ENCODE peak calls at places on chromosomes 13 and 19, in four cellular contexts. C is neuronal stem cell, B is mesendoderm, G is IMR-90. W is an unnamed sample.

GRCh38 chr13:46638262-46638661 is 85.3 kb downstream of the LRCH1 start:
- DNase-seq in C (no peak), B (no peak), G (no peak), W (no peak)

GRCh38 chr19:47419037-47419783 is at the start of gene MEIS3:
- DNase-seq in C (no peak), B (peak; percentile 83), G (no peak), W (no peak)

GRCh38 chr19:2248136-2249009 is 750 bp upstream of the AMH start:
- DNase-seq in C (no peak), B (no peak), G (no peak), W (no peak)

GRCh38 chr13:32530841-32531253 is 7.7 kb downstream of the N4BP2L2 start:
- DNase-seq in C (no peak), B (peak; percentile 2), G (peak; percentile 83), W (no peak)

GRCh38 chr19:15265849-15266248 is 33.6 kb upstream of the EPHX3 start:
- DNase-seq in C (no peak), B (no peak), G (peak; percentile 98), W (no peak)

GRCh38 chr13:23899555-23899954 is 2.3 kb upstream of the C1QTNF9B start:
- DNase-seq in C (no peak), B (no peak), G (peak; percentile 74), W (no peak)

GRCh38 chr13:30730526-30730925 is 4.8 kb upstream of the ALOX5AP start:
- DNase-seq in C (peak; percentile 12), B (peak; percentile 63), G (no peak), W (peak; percentile 35)

GRCh38 chr13:47215741-47216140 is 318.9 kb upstream of the HTR2A start:
- DNase-seq in C (no peak), B (peak; percentile 97), G (peak; percentile 87), W (no peak)

GRCh38 chr19:401836-402535 is 7.0 kb downstream of the C2CD4C start:
- DNase-seq in C (no peak), B (no peak), G (no peak), W (peak; percentile 26)

GRCh38 chr19:17788632-17789031 is 6.3 kb upstream of the B3GNT3 start:
- DNase-seq in C (no peak), B (no peak), G (no peak), W (no peak)

GRCh38 chr13:110388141-110388943 is 81.3 kb downstream of the COL4A2 start:
- DNase-seq in C (no peak), B (peak; percentile 59), G (peak; percentile 83), W (peak; percentile 66)

GRCh38 chr19:46428278-46429141 is at the start of gene PNMA8C:
- DNase-seq in C (peak; percentile 89), B (peak; percentile 90), G (peak; percentile 63), W (peak; percentile 93)

GRCh38 chr13:95644611-95645052 is at the start of gene DZIP1:
- DNase-seq in C (peak; percentile 78), B (peak; percentile 97), G (peak; percentile 83), W (peak; percentile 96)
- H3K27ac ChIP-seq in C (peak within 1 kb of the TSS; percentile 80), B (peak within 1 kb of the TSS; percentile 93), G (peak within 1 kb of the TSS; percentile 80), W (no peak within 1 kb of the TSS)

GRCh38 chr19:30667227-30667626 is 295.0 kb downstream of the ZNF536 start:
- DNase-seq in C (no peak), B (no peak), G (no peak), W (no peak)
- H2BK15ac ChIP-seq in C (no peak overlapping the region), B (no peak overlapping the region), G (no peak overlapping the region), W (no peak overlapping the region)

DNA sequence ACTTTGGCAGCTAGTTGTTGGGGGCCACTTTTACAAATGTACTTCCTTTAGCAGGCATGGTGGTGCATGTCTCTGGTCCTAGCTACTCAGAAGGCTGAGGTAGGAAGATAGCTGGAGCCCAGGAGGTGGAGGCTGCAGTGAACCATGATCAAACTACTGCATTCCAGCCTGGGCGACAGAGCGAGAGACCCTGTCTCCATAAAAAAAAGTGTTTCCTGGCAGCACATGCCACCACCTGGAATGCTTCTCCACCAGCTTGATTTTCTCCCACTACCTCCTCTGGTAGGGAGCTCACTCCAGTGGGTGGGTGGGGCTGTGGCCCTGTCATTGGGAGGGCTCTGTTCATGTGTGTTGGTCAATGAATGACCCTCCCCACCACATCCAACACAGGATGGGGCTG is 12.6 kb downstream of the FZR1 start:
- DNase-seq in C (no peak), B (no peak), G (no peak), W (no peak)
- H3K27ac ChIP-seq in C (no peak overlapping the region), B (no peak overlapping the region), G (no peak overlapping the region), W (no peak overlapping the region)

DNA sequence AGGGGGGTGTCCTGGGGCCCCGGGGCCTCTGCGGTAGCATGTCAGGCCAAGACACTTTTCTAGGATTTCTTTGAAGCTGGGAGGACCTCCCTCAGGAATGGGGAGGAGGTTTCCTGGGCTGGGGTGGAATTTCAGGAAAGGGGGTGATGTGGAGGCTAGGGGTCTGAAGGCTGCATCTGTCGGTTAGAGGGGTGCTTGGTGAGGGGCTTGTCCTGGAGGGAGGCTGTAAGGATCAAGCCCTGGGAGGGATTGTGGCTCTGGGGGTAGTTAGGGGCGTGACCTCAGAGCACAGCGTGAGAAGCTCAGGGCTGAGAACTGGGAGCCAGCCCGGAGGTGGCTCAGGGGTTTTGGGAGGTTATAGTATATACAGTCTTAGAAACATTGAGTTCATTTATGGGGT is 1.6 kb downstream of the RRAS start:
- DNase-seq in C (no peak), B (peak; percentile 56), G (no peak), W (no peak)
- H2BK15ac ChIP-seq in C (peak overlapping the region; percentile 94), B (peak overlapping the region; percentile 41), G (peak overlapping the region; percentile 84), W (no peak overlapping the region)

GRCh38 chr19:43634877-43635560 is 4.6 kb downstream of the CADM4 start:
- DNase-seq in C (peak; percentile 75), B (peak; percentile 60), G (no peak), W (peak; percentile 64)
- H3K27ac ChIP-seq in C (peak overlapping the region; percentile 94), B (no peak overlapping the region), G (no peak overlapping the region), W (no peak overlapping the region)

GRCh38 chr19:29530549-29531457 is 5.0 kb downstream of the VSTM2B start:
- DNase-seq in C (no peak), B (peak; percentile 25), G (no peak), W (no peak)
- H2BK15ac ChIP-seq in C (no peak overlapping the region), B (no peak overlapping the region), G (no peak overlapping the region), W (no peak overlapping the region)

DNA sequence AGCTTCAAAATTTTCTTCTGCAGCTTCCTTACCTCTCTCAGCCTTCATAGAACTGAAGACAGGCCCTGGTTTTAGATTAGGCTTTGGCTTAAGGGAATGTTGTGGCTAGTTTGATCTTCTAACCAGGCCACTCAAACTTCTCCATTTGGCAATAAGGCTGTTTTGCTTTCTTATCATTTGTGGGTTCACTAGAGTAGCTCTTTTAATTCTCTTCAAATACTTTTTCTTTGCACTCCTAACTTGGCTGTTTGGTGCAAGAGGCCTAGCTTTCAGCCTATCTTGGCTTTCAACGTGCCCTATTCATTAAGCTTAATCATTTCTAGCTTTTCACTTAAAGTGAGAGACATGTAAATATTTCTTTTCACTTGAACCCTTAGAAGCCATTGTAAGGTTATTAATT is 89.3 kb downstream of the USP12 start:
- DNase-seq in C (no peak), B (no peak), G (no peak), W (no peak)
- H3K27ac ChIP-seq in C (no peak overlapping the region), B (no peak overlapping the region), G (no peak overlapping the region), W (no peak overlapping the region)

GRCh38 chr13:28479005-28479404 is 15.9 kb downstream of the FLT1 start:
- DNase-seq in C (no peak), B (no peak), G (no peak), W (no peak)
- H2BK15ac ChIP-seq in C (no peak overlapping the region), B (no peak overlapping the region), G (no peak overlapping the region), W (no peak overlapping the region)

GRCh38 chr13:114015111-114015551 is 41.3 kb upstream of the C13orf46 start:
- DNase-seq in C (no peak), B (no peak), G (no peak), W (no peak)
- H3K27ac ChIP-seq in C (no peak overlapping the region), B (no peak overlapping the region), G (no peak overlapping the region), W (no peak overlapping the region)

DNA sequence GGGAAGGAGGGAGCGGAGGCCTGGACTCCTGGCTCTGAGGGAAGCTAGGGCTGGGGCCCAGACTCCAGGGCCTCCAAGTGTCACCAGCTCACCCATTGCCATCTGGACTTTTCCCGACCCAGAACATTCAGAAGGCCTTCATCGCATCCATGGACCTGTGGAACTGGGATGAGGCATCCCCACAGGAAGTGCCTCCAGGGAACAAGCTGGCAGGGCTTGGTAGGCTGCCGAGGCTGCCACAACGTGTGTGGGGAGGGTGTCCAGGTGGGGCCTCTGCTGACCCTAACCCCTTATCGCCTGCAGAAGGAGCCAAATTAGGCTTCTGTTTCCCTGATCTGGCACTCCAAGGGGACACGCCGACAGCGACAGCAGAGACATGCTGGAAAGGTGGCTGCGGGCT is 767 bp downstream of the ETV2 start:
- DNase-seq in C (no peak), B (peak; percentile 33), G (no peak), W (peak; percentile 39)
- H2BK15ac ChIP-seq in C (peak overlapping the region; percentile 74), B (no peak overlapping the region), G (no peak overlapping the region), W (no peak overlapping the region)